ENCODE peak calls at places on chromosome 14, in seven cellular contexts. One of them, this sample, is unnamed.
A peak's percentile ranks its signal among the peaks of the same experiment; 100 is the strongest.

GRCh38 chr14:68084256-68084655 is 264.7 kb downstream of the RAD51B start:
- DNase-seq in Calu3: peak; percentile 22
- DNase-seq in Panc1: no peak
- DNase-seq in AG09309: no peak
- DNase-seq in left lung: no peak
- DNase-seq in glutamatergic neuron: no peak
- DNase-seq in epithelial cell of esophagus: no peak
- DNase-seq in this sample: no peak

GRCh38 chr14:20873370-20874177 is 17.6 kb upstream of the RNASE3 start:
- DNase-seq in Calu3: peak; percentile 67
- DNase-seq in Panc1: no peak
- DNase-seq in AG09309: no peak
- DNase-seq in left lung: peak; percentile 88
- DNase-seq in glutamatergic neuron: peak; percentile 90
- DNase-seq in epithelial cell of esophagus: peak; percentile 38
- DNase-seq in this sample: peak; percentile 66

GRCh38 chr14:102317564-102318248 is 1.8 kb upstream of the ZNF839 start:
- DNase-seq in Calu3: no peak
- DNase-seq in Panc1: no peak
- DNase-seq in AG09309: no peak
- DNase-seq in left lung: no peak
- DNase-seq in glutamatergic neuron: no peak
- DNase-seq in epithelial cell of esophagus: peak; percentile 52
- DNase-seq in this sample: no peak

GRCh38 chr14:33475623-33476022 is 475.3 kb downstream of the EGLN3 start:
- DNase-seq in Calu3: peak; percentile 58
- DNase-seq in Panc1: peak; percentile 2
- DNase-seq in AG09309: no peak
- DNase-seq in left lung: no peak
- DNase-seq in glutamatergic neuron: peak; percentile 69
- DNase-seq in epithelial cell of esophagus: peak; percentile 60
- DNase-seq in this sample: no peak

GRCh38 chr14:70642313-70643235 is 858 bp downstream of the TTC9 start:
- DNase-seq in Calu3: peak; percentile 16
- DNase-seq in Panc1: no peak
- DNase-seq in AG09309: no peak
- DNase-seq in left lung: no peak
- DNase-seq in glutamatergic neuron: peak; percentile 49
- DNase-seq in epithelial cell of esophagus: no peak
- DNase-seq in this sample: peak; percentile 65

GRCh38 chr14:104116544-104117340 is 21.6 kb upstream of the KIF26A start:
- DNase-seq in Calu3: peak; percentile 79
- DNase-seq in Panc1: no peak
- DNase-seq in AG09309: no peak
- DNase-seq in left lung: peak; percentile 49
- DNase-seq in glutamatergic neuron: peak; percentile 18
- DNase-seq in epithelial cell of esophagus: peak; percentile 86
- DNase-seq in this sample: no peak

GRCh38 chr14:31787377-31787776 is 226.2 kb downstream of the NUBPL start:
- DNase-seq in Calu3: no peak
- DNase-seq in Panc1: no peak
- DNase-seq in AG09309: no peak
- DNase-seq in left lung: no peak
- DNase-seq in glutamatergic neuron: no peak
- DNase-seq in epithelial cell of esophagus: peak; percentile 73
- DNase-seq in this sample: no peak

GRCh38 chr14:103534576-103535061 is 5.6 kb downstream of the TRMT61A start:
- DNase-seq in Calu3: no peak
- DNase-seq in Panc1: no peak
- DNase-seq in AG09309: no peak
- DNase-seq in left lung: no peak
- DNase-seq in glutamatergic neuron: peak; percentile 57
- DNase-seq in epithelial cell of esophagus: no peak
- DNase-seq in this sample: no peak

GRCh38 chr14:101561145-101561896 is at the start of gene DIO3:
- DNase-seq in Calu3: peak; percentile 90
- DNase-seq in Panc1: no peak
- DNase-seq in AG09309: no peak
- DNase-seq in left lung: no peak
- DNase-seq in glutamatergic neuron: peak; percentile 63
- DNase-seq in epithelial cell of esophagus: no peak
- DNase-seq in this sample: no peak

GRCh38 chr14:87990687-87991086 is 2.3 kb downstream of the GALC start:
- DNase-seq in Calu3: no peak
- DNase-seq in Panc1: no peak
- DNase-seq in AG09309: no peak
- DNase-seq in left lung: no peak
- DNase-seq in glutamatergic neuron: no peak
- DNase-seq in epithelial cell of esophagus: no peak
- DNase-seq in this sample: no peak

GRCh38 chr14:34539407-34540180 is at the start of gene EAPP:
- DNase-seq in Calu3: peak; percentile 95
- DNase-seq in Panc1: peak; percentile 69
- DNase-seq in AG09309: peak; percentile 87
- DNase-seq in left lung: peak; percentile 99
- DNase-seq in glutamatergic neuron: peak; percentile 96
- DNase-seq in epithelial cell of esophagus: peak; percentile 98
- DNase-seq in this sample: peak; percentile 86

GRCh38 chr14:98867146-98867545 is 404.9 kb downstream of the BCL11B start:
- DNase-seq in Calu3: no peak
- DNase-seq in Panc1: no peak
- DNase-seq in AG09309: no peak
- DNase-seq in left lung: no peak
- DNase-seq in glutamatergic neuron: no peak
- DNase-seq in epithelial cell of esophagus: no peak
- DNase-seq in this sample: no peak

GRCh38 chr14:78154827-78155226 is 15.3 kb upstream of the NRXN3 start:
- DNase-seq in Calu3: peak; percentile 34
- DNase-seq in Panc1: no peak
- DNase-seq in AG09309: no peak
- DNase-seq in left lung: no peak
- DNase-seq in glutamatergic neuron: no peak
- DNase-seq in epithelial cell of esophagus: no peak
- DNase-seq in this sample: no peak

GRCh38 chr14:57982802-57983201 is 116.9 kb upstream of the SLC35F4 start:
- DNase-seq in Calu3: no peak
- DNase-seq in Panc1: no peak
- DNase-seq in AG09309: no peak
- DNase-seq in left lung: no peak
- DNase-seq in glutamatergic neuron: peak; percentile 21
- DNase-seq in epithelial cell of esophagus: peak; percentile 16
- DNase-seq in this sample: no peak

GRCh38 chr14:56579345-56580316 is at the start of gene TMEM260:
- DNase-seq in Calu3: peak; percentile 93
- DNase-seq in Panc1: peak; percentile 69
- DNase-seq in AG09309: peak; percentile 54
- DNase-seq in left lung: peak; percentile 88
- DNase-seq in glutamatergic neuron: peak; percentile 91
- DNase-seq in epithelial cell of esophagus: peak; percentile 90
- DNase-seq in this sample: peak; percentile 87

GRCh38 chr14:104136472-104137296 is 1.7 kb upstream of the KIF26A start:
- DNase-seq in Calu3: no peak
- DNase-seq in Panc1: no peak
- DNase-seq in AG09309: no peak
- DNase-seq in left lung: no peak
- DNase-seq in glutamatergic neuron: peak; percentile 38
- DNase-seq in epithelial cell of esophagus: no peak
- DNase-seq in this sample: no peak

GRCh38 chr14:67166450-67166853 is 22.8 kb upstream of the GARIN2 start:
- DNase-seq in Calu3: peak; percentile 51
- DNase-seq in Panc1: peak; percentile 25
- DNase-seq in AG09309: no peak
- DNase-seq in left lung: no peak
- DNase-seq in glutamatergic neuron: peak; percentile 30
- DNase-seq in epithelial cell of esophagus: peak; percentile 55
- DNase-seq in this sample: no peak

GRCh38 chr14:73633517-73634332 is 11.1 kb upstream of the DNAL1 start:
- DNase-seq in Calu3: peak; percentile 68
- DNase-seq in Panc1: peak; percentile 53
- DNase-seq in AG09309: peak; percentile 29
- DNase-seq in left lung: peak; percentile 62
- DNase-seq in glutamatergic neuron: peak; percentile 56
- DNase-seq in epithelial cell of esophagus: peak; percentile 65
- DNase-seq in this sample: peak; percentile 52

GRCh38 chr14:23360496-23360895 is 4.5 kb downstream of the EFS start:
- DNase-seq in Calu3: peak; percentile 13
- DNase-seq in Panc1: no peak
- DNase-seq in AG09309: no peak
- DNase-seq in left lung: no peak
- DNase-seq in glutamatergic neuron: no peak
- DNase-seq in epithelial cell of esophagus: no peak
- DNase-seq in this sample: no peak

GRCh38 chr14:61525293-61526011 is 169.9 kb upstream of the HIF1A start:
- DNase-seq in Calu3: peak; percentile 79
- DNase-seq in Panc1: no peak
- DNase-seq in AG09309: peak; percentile 63
- DNase-seq in left lung: peak; percentile 89
- DNase-seq in glutamatergic neuron: no peak
- DNase-seq in epithelial cell of esophagus: peak; percentile 100
- DNase-seq in this sample: no peak

GRCh38 chr14:53605562-53605961 is 351.1 kb downstream of the BMP4 start:
- DNase-seq in Calu3: no peak
- DNase-seq in Panc1: no peak
- DNase-seq in AG09309: no peak
- DNase-seq in left lung: no peak
- DNase-seq in glutamatergic neuron: no peak
- DNase-seq in epithelial cell of esophagus: no peak
- DNase-seq in this sample: no peak

GRCh38 chr14:92848941-92849340 is 54.8 kb downstream of the GOLGA5 start:
- DNase-seq in Calu3: no peak
- DNase-seq in Panc1: no peak
- DNase-seq in AG09309: no peak
- DNase-seq in left lung: no peak
- DNase-seq in glutamatergic neuron: no peak
- DNase-seq in epithelial cell of esophagus: no peak
- DNase-seq in this sample: no peak

GRCh38 chr14:24406416-24406815 is 7.6 kb downstream of the NYNRIN start:
- DNase-seq in Calu3: no peak
- DNase-seq in Panc1: no peak
- DNase-seq in AG09309: no peak
- DNase-seq in left lung: no peak
- DNase-seq in glutamatergic neuron: no peak
- DNase-seq in epithelial cell of esophagus: no peak
- DNase-seq in this sample: no peak
- TF ChIP-seq CTCF in Calu3: no peak
- TF ChIP-seq CTCF in Panc1: no peak
- TF ChIP-seq CTCF in AG09309: no peak
- TF ChIP-seq CTCF in left lung: no peak
- TF ChIP-seq CTCF in glutamatergic neuron: no peak
- TF ChIP-seq CTCF in epithelial cell of esophagus: no peak
- TF ChIP-seq CTCF in this sample: no peak

DNA sequence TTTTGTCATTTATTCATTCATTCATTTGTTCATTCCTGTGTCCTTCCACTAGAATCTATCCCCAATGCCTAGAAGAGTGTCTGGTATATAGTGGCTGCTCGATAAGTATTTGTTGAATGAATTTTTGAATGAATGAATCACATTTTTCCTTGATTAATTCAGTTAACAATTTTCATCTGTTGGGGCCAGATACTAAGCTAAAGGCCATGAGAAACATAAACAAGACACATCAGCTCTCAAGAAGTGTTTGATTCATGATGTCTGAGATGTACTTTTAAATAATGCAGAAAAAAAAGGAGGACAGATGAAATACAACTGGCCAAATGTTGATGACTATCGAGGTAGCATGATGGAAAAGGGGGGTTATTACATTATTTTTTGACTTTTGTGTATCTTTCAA is 48.1 kb upstream of the TMED10 start:
- DNase-seq in Calu3: no peak
- DNase-seq in Panc1: no peak
- DNase-seq in AG09309: no peak
- DNase-seq in left lung: no peak
- DNase-seq in glutamatergic neuron: no peak
- DNase-seq in epithelial cell of esophagus: no peak
- DNase-seq in this sample: no peak
- TF ChIP-seq CTCF in Calu3: no peak
- TF ChIP-seq CTCF in Panc1: no peak
- TF ChIP-seq CTCF in AG09309: no peak
- TF ChIP-seq CTCF in left lung: no peak
- TF ChIP-seq CTCF in glutamatergic neuron: no peak
- TF ChIP-seq CTCF in epithelial cell of esophagus: no peak
- TF ChIP-seq CTCF in this sample: no peak

DNA sequence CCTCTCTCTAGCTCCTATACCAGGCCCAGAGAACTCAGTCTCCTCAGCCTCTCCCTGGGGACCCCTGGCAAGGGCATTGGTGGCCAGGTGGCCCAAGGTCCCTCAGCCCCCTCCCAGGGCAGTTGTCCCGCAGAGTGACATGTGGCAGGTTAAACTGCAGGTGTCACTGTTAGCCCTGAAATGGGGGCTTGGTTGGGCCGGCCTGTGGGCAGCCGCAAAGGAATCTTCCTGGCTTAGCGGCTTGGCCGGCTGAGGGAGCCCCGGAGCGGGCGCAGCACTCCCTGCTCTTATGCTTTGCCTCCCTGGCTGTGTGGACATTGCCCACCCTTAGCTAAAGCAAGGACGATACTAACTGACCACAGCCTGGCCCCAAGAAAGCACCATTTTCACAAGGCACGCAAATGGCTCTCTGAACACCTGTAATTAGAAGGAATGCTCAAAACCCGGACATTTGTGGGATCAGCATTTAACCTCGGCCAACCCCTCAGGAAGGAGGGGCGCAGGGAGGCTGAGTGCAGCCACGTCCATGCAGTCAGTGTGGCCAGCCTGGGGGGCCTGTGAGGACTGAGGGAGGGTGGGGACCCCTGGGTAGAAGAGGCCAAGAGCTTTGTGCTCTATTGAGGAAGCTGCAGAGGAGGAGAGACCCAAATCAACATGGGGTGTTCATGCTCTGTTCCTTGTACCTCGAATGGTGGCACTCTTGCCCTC is 82.2 kb downstream of the PAPOLA start:
- DNase-seq in Calu3: peak; percentile 70
- DNase-seq in Panc1: peak; percentile 13
- DNase-seq in AG09309: no peak
- DNase-seq in left lung: no peak
- DNase-seq in glutamatergic neuron: peak; percentile 84
- DNase-seq in epithelial cell of esophagus: peak; percentile 35
- DNase-seq in this sample: no peak
- TF ChIP-seq CTCF in Calu3: peak; percentile 38
- TF ChIP-seq CTCF in Panc1: peak; percentile 74
- TF ChIP-seq CTCF in AG09309: peak; percentile 34
- TF ChIP-seq CTCF in left lung: no peak
- TF ChIP-seq CTCF in glutamatergic neuron: peak; percentile 70
- TF ChIP-seq CTCF in epithelial cell of esophagus: peak; percentile 39
- TF ChIP-seq CTCF in this sample: no peak

GRCh38 chr14:59199205-59199604 is 10.7 kb downstream of the DAAM1 start:
- DNase-seq in Calu3: no peak
- DNase-seq in Panc1: no peak
- DNase-seq in AG09309: no peak
- DNase-seq in left lung: no peak
- DNase-seq in glutamatergic neuron: peak; percentile 22
- DNase-seq in epithelial cell of esophagus: no peak
- DNase-seq in this sample: no peak
- TF ChIP-seq CTCF in Calu3: no peak
- TF ChIP-seq CTCF in Panc1: no peak
- TF ChIP-seq CTCF in AG09309: no peak
- TF ChIP-seq CTCF in left lung: no peak
- TF ChIP-seq CTCF in glutamatergic neuron: peak; percentile 24
- TF ChIP-seq CTCF in epithelial cell of esophagus: no peak
- TF ChIP-seq CTCF in this sample: no peak

This sample was measured in activated B cell treated with CpG ODN at 0.5 μM for 24 hours.